ENCODE peak calls at places on chromosome 19, in five cellular contexts. D, R, Q, I and V are unnamed samples.

GRCh38 chr19:46975011-46975917 is 44.4 kb upstream of the NPAS1 start:
- DNase-seq in D (no peak), R (no peak), I (no peak), Q (no peak), V (no peak)

GRCh38 chr19:575527-576506 is 3.4 kb downstream of the BSG start:
- DNase-seq in I (no peak), D (peak; percentile 95), Q (no peak), R (no peak), V (no peak)

GRCh38 chr19:40663712-40664692 is 26.4 kb downstream of the NUMBL start:
- DNase-seq in R (no peak), Q (no peak), I (no peak), D (peak; percentile 21), V (no peak)

GRCh38 chr19:10520652-10521318 is 3.5 kb upstream of the S1PR5 start:
- DNase-seq in Q (no peak), I (no peak), D (no peak), R (no peak), V (no peak)

GRCh38 chr19:35545855-35546381 is 492 bp downstream of the TMEM147 start:
- DNase-seq in Q (peak; percentile 38), R (peak; percentile 24), D (no peak), I (peak; percentile 65), V (no peak)

GRCh38 chr19:35264281-35265125 is 4.3 kb upstream of the USF2 start:
- DNase-seq in D (no peak), I (no peak), R (no peak), Q (no peak), V (no peak)

GRCh38 chr19:42277821-42278809 is 9.1 kb downstream of the CIC start:
- DNase-seq in Q (no peak), D (no peak), I (no peak), R (no peak), V (no peak)

GRCh38 chr19:33426621-33427475 is 53.3 kb downstream of the CEBPG start:
- DNase-seq in D (no peak), I (no peak), Q (no peak), R (no peak), V (no peak)

GRCh38 chr19:31461814-31462539 is 112.7 kb upstream of the TSHZ3 start:
- DNase-seq in D (no peak), Q (peak; percentile 47), R (no peak), I (no peak), V (no peak)

GRCh38 chr19:39655613-39656012 is at the start of gene LGALS16:
- DNase-seq in D (no peak), I (no peak), Q (no peak), R (no peak), V (no peak)

GRCh38 chr19:38624822-38625221 is 5.8 kb downstream of the EIF3K start:
- DNase-seq in D (no peak), Q (no peak), I (no peak), R (no peak), V (no peak)

GRCh38 chr19:31071157-31071855 is 277.9 kb downstream of the TSHZ3 start:
- DNase-seq in Q (no peak), I (no peak), D (no peak), R (no peak), V (no peak)

GRCh38 chr19:49071860-49072547 is 495 bp downstream of the KCNA7 start:
- DNase-seq in R (no peak), Q (no peak), D (peak; percentile 50), I (no peak), V (no peak)

GRCh38 chr19:16025108-16026101 is 50.9 kb upstream of the TPM4 start:
- DNase-seq in D (no peak), R (no peak), I (peak; percentile 29), Q (peak; percentile 48), V (no peak)

GRCh38 chr19:4732680-4733114 is 9.1 kb upstream of the DPP9 start:
- DNase-seq in R (peak; percentile 30), I (peak; percentile 70), D (peak; percentile 37), Q (peak; percentile 72), V (peak; percentile 60)

GRCh38 chr19:34041922-34042521 is 130.3 kb upstream of the LSM14A start:
- DNase-seq in I (peak; percentile 75), R (peak; percentile 56), Q (peak; percentile 81), D (peak; percentile 14), V (no peak)

GRCh38 chr19:54164369-54165068 is 5.0 kb upstream of the LENG1 start:
- DNase-seq in D (no peak), Q (peak; percentile 19), R (peak; percentile 49), I (peak; percentile 77), V (no peak)

GRCh38 chr19:4233282-4233853 is 4.0 kb downstream of the EBI3 start:
- DNase-seq in R (peak; percentile 58), D (no peak), Q (peak; percentile 53), I (peak; percentile 80), V (no peak)

GRCh38 chr19:14686411-14686810 is 3.4 kb upstream of the ZNF333 start:
- DNase-seq in D (no peak), R (no peak), I (peak; percentile 39), Q (peak; percentile 48), V (peak; percentile 10)

GRCh38 chr19:15101479-15102082 is 5.6 kb upstream of the SYDE1 start:
- DNase-seq in Q (peak; percentile 60), D (no peak), I (peak; percentile 73), R (no peak), V (no peak)

GRCh38 chr19:1082165-1082927 is 12.8 kb downstream of the POLR2E start:
- DNase-seq in Q (peak; percentile 22), R (peak; percentile 93), D (no peak), I (peak; percentile 93), V (no peak)

GRCh38 chr19:5128932-5129389 is 160.0 kb downstream of the KDM4B start:
- DNase-seq in D (peak; percentile 69), R (peak; percentile 44), Q (no peak), I (no peak), V (no peak)

GRCh38 chr19:1106841-1107654 is 3.3 kb downstream of the GPX4 start:
- DNase-seq in D (no peak), R (no peak), I (no peak), Q (peak; percentile 45), V (no peak)

GRCh38 chr19:42596391-42597071 is 1.8 kb upstream of the CEACAM8 start:
- DNase-seq in Q (peak; percentile 39), R (peak; percentile 48), I (peak; percentile 40), D (no peak), V (no peak)

GRCh38 chr19:50327013-50327412 is 2.2 kb downstream of the KCNC3 start:
- DNase-seq in R (no peak), Q (no peak), D (no peak), I (no peak), V (no peak)

GRCh38 chr19:50431343-50432220 is 1.1 kb upstream of the MYBPC2 start:
- DNase-seq in D (peak; percentile 81), Q (peak; percentile 81), I (peak; percentile 86), R (peak; percentile 90), V (peak; percentile 62)

GRCh38 chr19:55446060-55446459 is 3.0 kb upstream of the SHISA7 start:
- DNase-seq in R (no peak), I (no peak), D (no peak), Q (no peak), V (no peak)

GRCh38 chr19:10889880-10890279 is 18.5 kb downstream of the CARM1 start:
- DNase-seq in I (no peak), R (no peak), D (no peak), Q (no peak), V (no peak)

GRCh38 chr19:49436381-49437017 is 4.8 kb downstream of the SLC17A7 start:
- DNase-seq in D (no peak), I (peak; percentile 76), Q (peak; percentile 42), R (no peak), V (no peak)

GRCh38 chr19:17333611-17334413 is 843 bp downstream of the ANO8 start:
- DNase-seq in R (no peak), D (no peak), I (peak; percentile 88), Q (no peak), V (no peak)

GRCh38 chr19:16153582-16154336 is 10.3 kb downstream of the HSH2D start:
- DNase-seq in R (no peak), Q (peak; percentile 13), I (peak; percentile 39), D (no peak), V (no peak)